ENCODE peak calls at places on chromosomes 16 and 17, in seven cellular contexts. Q is lung, W is ascending aorta, Y is spleen, K is prostate gland, V is body of pancreas, J is esophagus squamous epithelium. B is an unnamed sample.

GRCh38 chr17:29546834-29547233 is 20.0 kb downstream of the ABHD15 start:
- DNase-seq in Q (no peak), W (no peak), Y (no peak), K (no peak), V (no peak), J (no peak), B (no peak)

GRCh38 chr17:19727466-19728113 is 11.2 kb upstream of the SLC47A2 start:
- DNase-seq in Q (no peak), W (no peak), Y (no peak), K (peak), V (peak), J (no peak), B (peak)

GRCh38 chr16:67260426-67261063 is 11.8 kb downstream of the SLC9A5 start:
- DNase-seq in Q (no peak), W (no peak), Y (peak), K (peak), V (no peak), J (no peak), B (no peak)

GRCh38 chr17:14737984-14738651 is 437.2 kb downstream of the HS3ST3B1 start:
- DNase-seq in Q (peak), W (peak), Y (peak), K (peak), V (peak), J (peak), B (peak)

GRCh38 chr16:678209-678857 is 1.9 kb upstream of the STUB1 start:
- DNase-seq in Q (no peak), W (no peak), Y (no peak), K (no peak), V (no peak), J (no peak), B (no peak)

GRCh38 chr17:70767102-70767701 is 597.9 kb downstream of the KCNJ2 start:
- DNase-seq in Q (no peak), W (no peak), Y (no peak), K (no peak), V (no peak), J (no peak), B (no peak)

GRCh38 chr17:27807567-27808470 is 7.5 kb upstream of the NOS2 start:
- DNase-seq in Q (no peak), W (no peak), Y (peak), K (no peak), V (no peak), J (no peak), B (no peak)

GRCh38 chr17:35766903-35767510 is 6.3 kb downstream of the C17orf50 start:
- DNase-seq in Q (no peak), W (no peak), Y (no peak), K (peak), V (peak), J (no peak), B (no peak)

GRCh38 chr16:1932050-1933028 is 10.7 kb downstream of the MSRB1 start:
- DNase-seq in Q (no peak), W (no peak), Y (no peak), K (no peak), V (peak), J (no peak), B (no peak)

GRCh38 chr17:22694362-22695227 is 1002.3 kb downstream of the KCNJ18 start:
- DNase-seq in Q (no peak), W (no peak), Y (no peak), K (no peak), V (no peak), J (no peak), B (no peak)

GRCh38 chr17:69093279-69093789 is 32.6 kb upstream of the ABCA9 start:
- DNase-seq in Q (no peak), W (no peak), Y (no peak), K (no peak), V (peak), J (no peak), B (no peak)

GRCh38 chr17:7292194-7292593 is 2.2 kb downstream of the YBX2 start:
- DNase-seq in Q (no peak), W (no peak), Y (no peak), K (no peak), V (no peak), J (no peak), B (no peak)

GRCh38 chr16:68251812-68252211 is 6.6 kb downstream of the PLA2G15 start:
- DNase-seq in Q (no peak), W (no peak), Y (no peak), K (no peak), V (no peak), J (no peak), B (no peak)

GRCh38 chr16:68190745-68191510 is 45.0 kb downstream of the ESRP2 start:
- DNase-seq in Q (no peak), W (no peak), Y (no peak), K (no peak), V (no peak), J (no peak), B (no peak)

GRCh38 chr16:30949655-30950515 is 1.0 kb downstream of the ORAI3 start:
- DNase-seq in Q (peak), W (peak), Y (peak), K (peak), V (peak), J (peak), B (peak)

GRCh38 chr17:56593073-56593740 is at the start of gene NOG:
- DNase-seq in Q (peak), W (no peak), Y (peak), K (peak), V (peak), J (no peak), B (no peak)

GRCh38 chr17:77352996-77353395 is 212.2 kb downstream of the SEC14L1 start:
- DNase-seq in Q (peak), W (peak), Y (no peak), K (no peak), V (no peak), J (no peak), B (no peak)

GRCh38 chr17:46154151-46154816 is 38.9 kb downstream of the KANSL1 start:
- DNase-seq in Q (no peak), W (no peak), Y (no peak), K (no peak), V (no peak), J (no peak), B (no peak)

GRCh38 chr16:77430360-77430759 is 4.5 kb downstream of the ADAMTS18 start:
- DNase-seq in Q (no peak), W (no peak), Y (no peak), K (no peak), V (no peak), J (no peak), B (no peak)

GRCh38 chr16:31301708-31302400 is 42.1 kb downstream of the ITGAM start:
- DNase-seq in Q (no peak), W (no peak), Y (no peak), K (no peak), V (no peak), J (no peak), B (no peak)

DNA sequence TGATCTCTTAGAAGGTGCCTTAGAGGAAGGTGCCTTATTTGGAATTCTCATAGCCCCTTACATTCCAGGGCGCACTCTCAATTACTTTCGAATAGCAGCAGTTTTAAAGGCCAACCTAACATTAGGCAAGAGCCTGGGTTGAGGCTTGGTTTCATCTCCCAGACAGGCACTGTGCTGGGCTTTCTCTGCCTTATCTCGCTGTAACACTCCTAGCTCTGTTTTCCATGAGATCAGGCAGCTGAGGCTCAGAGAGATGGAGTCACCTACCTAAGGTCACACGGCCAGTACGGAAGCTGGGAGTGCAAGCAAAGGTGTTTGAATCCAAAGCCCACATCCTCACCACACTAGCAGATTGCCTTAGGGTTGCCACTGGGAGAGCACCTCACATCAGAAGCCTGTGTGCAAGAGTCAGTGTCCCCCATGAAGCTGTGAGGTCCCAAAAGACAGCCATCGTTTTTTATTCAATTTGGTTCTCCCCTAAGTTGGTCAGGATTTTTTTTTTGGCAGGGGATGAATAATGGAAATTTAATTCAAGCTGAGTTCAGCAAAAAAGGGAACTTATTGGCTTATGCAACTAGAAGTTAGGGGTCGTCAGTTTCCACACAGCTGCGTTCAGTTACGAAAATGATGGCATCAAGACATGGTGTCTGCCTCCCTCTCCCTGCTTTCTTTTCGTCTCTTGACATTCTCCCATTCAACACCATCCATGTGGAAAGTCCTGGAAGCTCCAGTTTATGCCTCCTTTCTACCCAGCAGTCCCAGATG is 206.4 kb downstream of the KATNIP start:
- DNase-seq in Q (no peak), W (no peak), Y (no peak), K (no peak), V (no peak), J (no peak), B (no peak)
- H3K27ac ChIP-seq in Q (no peak), W (no peak), Y (no peak), K (no peak), V (no peak), J (no peak), B (no peak)

GRCh38 chr17:1123397-1124237 is 56.2 kb downstream of the ABR start:
- DNase-seq in Q (no peak), W (no peak), Y (no peak), K (no peak), V (no peak), J (no peak), B (no peak)
- H3K27ac ChIP-seq in Q (peak), W (peak), Y (peak), K (no peak), V (peak), J (peak), B (no peak)

GRCh38 chr17:82031303-82031884 is at the start of gene RAC3:
- DNase-seq in Q (no peak), W (no peak), Y (no peak), K (no peak), V (no peak), J (no peak), B (no peak)
- H3K27ac ChIP-seq in Q (no peak), W (no peak), Y (peak), K (peak), V (peak), J (peak), B (no peak)

GRCh38 chr17:4518901-4519300 is 20.2 kb downstream of the SPNS2 start:
- DNase-seq in Q (no peak), W (no peak), Y (no peak), K (no peak), V (no peak), J (no peak), B (no peak)

GRCh38 chr17:4520881-4521600 is 22.4 kb downstream of the SPNS2 start:
- DNase-seq in Q (peak), W (no peak), Y (no peak), K (peak), V (peak), J (no peak), B (peak)

GRCh38 chr17:4520060-4520880 is 21.6 kb downstream of the SPNS2 start:
- DNase-seq in Q (no peak), W (no peak), Y (no peak), K (no peak), V (no peak), J (no peak), B (no peak)

GRCh38 chr17:4516740-4517139 is 18.1 kb downstream of the SPNS2 start:
- DNase-seq in Q (no peak), W (no peak), Y (no peak), K (no peak), V (no peak), J (no peak), B (no peak)

GRCh38 chr17:4519361-4519788 is 20.7 kb downstream of the SPNS2 start:
- DNase-seq in Q (peak), W (no peak), Y (peak), K (peak), V (no peak), J (no peak), B (no peak)
- H3K27ac ChIP-seq in Q (peak), W (peak), Y (peak), K (peak), V (peak), J (peak), B (no peak)

GRCh38 chr16:73231379-73231778 is 183.5 kb upstream of the ZFHX3 start:
- DNase-seq in Q (no peak), W (no peak), Y (no peak), K (no peak), V (no peak), J (no peak), B (no peak)
- H3K27ac ChIP-seq in Q (no peak), W (no peak), Y (no peak), K (no peak), V (no peak), J (no peak), B (no peak)

DNA sequence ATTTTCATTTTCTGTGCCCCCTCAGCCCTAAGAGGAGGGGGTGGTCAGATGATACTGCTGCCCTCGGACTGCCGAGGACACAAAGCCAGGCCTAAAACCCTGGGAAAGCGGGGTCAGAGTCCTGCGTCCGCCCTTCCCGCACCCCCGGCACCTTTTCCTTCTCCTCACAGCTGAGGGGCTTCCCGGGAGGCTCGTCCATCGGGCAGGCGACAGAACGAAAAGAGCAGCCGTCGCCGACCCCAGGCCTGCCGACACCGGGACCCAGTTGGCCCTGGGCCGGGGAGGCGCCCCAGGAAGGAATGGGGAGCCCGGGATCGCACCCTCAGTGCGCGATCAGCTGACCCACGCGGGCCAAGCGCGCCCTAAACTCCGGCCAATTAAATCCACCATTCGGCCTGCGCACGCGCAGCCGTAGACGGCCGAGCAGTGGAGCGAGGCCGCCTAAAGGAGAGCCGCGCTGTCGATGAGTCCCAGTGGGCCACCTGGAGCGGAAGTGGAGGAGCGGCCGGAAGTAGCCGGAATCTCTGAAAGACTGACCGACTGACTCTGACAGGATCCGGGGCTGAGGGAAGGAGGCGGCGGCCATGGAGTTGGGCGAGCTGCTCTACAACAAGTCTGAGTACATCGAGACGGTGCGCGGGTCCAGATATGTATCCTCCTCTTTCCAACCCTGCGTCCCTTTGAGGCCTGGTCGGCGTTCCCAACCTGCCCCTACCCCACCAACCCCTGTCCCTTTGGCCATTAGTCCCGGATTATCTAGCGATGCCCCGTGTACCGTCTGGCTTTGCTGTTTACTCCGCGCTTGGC is at the start of the genes DCTN5 and PALB2:
- DNase-seq in Q (peak), W (peak), Y (peak), K (peak), V (peak), J (peak), B (peak)
- H3K27ac ChIP-seq in Q (peak), W (peak), Y (peak), K (peak), V (peak), J (peak), B (peak)

GRCh38 chr17:60151355-60151754 is 1.6 kb downstream of the CA4 start:
- DNase-seq in Q (no peak), W (no peak), Y (no peak), K (no peak), V (no peak), J (no peak), B (no peak)

GRCh38 chr17:60146206-60146605 is 3.6 kb upstream of the CA4 start:
- DNase-seq in Q (no peak), W (no peak), Y (no peak), K (no peak), V (no peak), J (no peak), B (no peak)

GRCh38 chr17:60148300-60148838 is 1.4 kb upstream of the CA4 start:
- DNase-seq in Q (no peak), W (no peak), Y (no peak), K (no peak), V (no peak), J (no peak), B (no peak)

GRCh38 chr17:60147553-60148241 is 2.1 kb upstream of the CA4 start:
- DNase-seq in Q (no peak), W (no peak), Y (peak), K (no peak), V (no peak), J (no peak), B (no peak)

DNA sequence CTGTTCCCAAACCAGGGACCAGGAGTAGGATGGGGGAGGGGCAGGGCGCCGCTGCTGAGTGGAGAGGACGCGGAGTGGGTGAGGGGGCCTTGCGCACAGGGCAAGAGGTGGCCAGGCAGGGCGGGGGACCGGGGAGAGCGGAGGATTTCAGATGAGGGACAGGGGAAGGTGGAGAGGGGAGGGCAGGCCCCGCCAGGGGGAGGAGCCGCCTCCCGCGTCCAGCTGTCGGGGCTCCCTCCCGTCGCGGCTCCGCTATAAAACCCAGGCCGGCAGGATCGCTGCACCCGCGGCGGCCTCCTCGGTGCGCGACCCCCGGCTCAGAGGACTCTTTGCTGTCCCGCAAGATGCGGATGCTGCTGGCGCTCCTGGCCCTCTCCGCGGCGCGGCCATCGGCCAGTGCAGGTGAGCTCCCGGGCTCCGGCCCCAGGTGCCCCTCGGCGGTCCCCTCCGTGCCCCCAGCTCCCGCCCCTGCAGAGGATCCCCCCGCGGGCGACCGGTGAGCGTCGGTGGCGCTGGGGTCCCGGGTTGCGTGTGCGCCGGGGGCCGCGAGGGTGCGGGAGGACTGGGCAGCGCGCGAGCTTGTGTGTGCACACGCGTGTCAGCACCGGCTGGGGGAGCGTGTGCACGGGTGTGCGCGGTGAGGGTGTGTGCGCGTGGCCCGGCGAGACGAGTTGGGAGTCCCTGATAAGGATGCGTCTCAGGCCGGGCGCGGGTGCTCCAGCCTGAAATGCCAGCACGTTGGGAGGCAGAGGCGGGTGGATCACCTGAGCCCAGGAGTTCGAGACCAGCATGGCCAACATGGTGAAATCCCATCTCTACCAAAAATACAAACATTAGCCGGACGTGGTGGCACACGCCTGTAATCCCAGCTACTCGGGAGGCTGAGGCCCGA is at the start of gene CA4:
- DNase-seq in Q (no peak), W (no peak), Y (peak), K (no peak), V (peak), J (no peak), B (no peak)
- H3K27ac ChIP-seq in Q (peak), W (no peak), Y (peak), K (no peak), V (peak), J (no peak), B (no peak)

GRCh38 chr17:66523378-66524174 is 221.2 kb downstream of the PRKCA start:
- DNase-seq in Q (no peak), W (no peak), Y (no peak), K (no peak), V (no peak), J (no peak), B (no peak)
- H3K27ac ChIP-seq in Q (no peak), W (no peak), Y (no peak), K (no peak), V (no peak), J (no peak), B (no peak)

DNA sequence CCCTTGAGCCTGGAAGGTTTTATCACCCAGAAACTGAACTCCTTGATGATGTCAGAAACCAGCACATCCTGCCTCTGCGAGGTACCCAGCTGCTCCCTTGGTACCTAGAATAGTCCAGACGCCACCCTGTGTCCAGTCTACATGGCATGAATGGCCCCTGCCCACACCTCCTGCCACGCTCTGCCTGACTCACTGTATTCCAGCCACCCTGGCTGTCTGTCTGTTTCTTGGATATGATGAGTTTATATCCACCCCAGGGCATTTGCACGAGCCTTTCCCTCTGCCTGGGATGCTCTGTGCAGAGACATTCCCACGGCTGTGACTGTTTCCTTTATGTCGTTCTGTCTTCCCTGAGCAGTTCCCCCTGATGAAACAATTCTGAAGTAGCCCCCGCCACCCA is 68.7 kb downstream of the CRISPLD2 start:
- DNase-seq in Q (no peak), W (no peak), Y (no peak), K (no peak), V (no peak), J (no peak), B (no peak)
- H3K27ac ChIP-seq in Q (no peak), W (no peak), Y (no peak), K (no peak), V (no peak), J (no peak), B (no peak)

B was measured in epithelial cell of prostate.